ENCODE peak calls at places on chromosomes 13 and 19, in six cellular contexts. V, D, T, P, Q and J are unnamed samples. For H3K4me1, the result is how much of the 10 kb centered on the place peaks cover.

GRCh38 chr13:44806841-44807240 is 182.4 kb downstream of the NUFIP1 start:
- DNase-seq in Q (no peak), V (no peak), T (no peak), D (no peak), P (no peak), J (no peak)

GRCh38 chr13:40983269-40983668 is 35.8 kb downstream of the ELF1 start:
- DNase-seq in D (no peak), P (no peak), Q (no peak), T (no peak), V (no peak), J (no peak)

GRCh38 chr13:46288570-46289259 is 77.0 kb downstream of the LRRC63 start:
- DNase-seq in P (peak), V (peak), Q (peak), D (peak), T (peak), J (peak)

GRCh38 chr13:76948139-76948538 is at the start of gene ACOD1:
- DNase-seq in T (no peak), P (no peak), Q (no peak), V (no peak), D (no peak), J (no peak)

GRCh38 chr13:98797456-98797855 is 45.0 kb upstream of the SLC15A1 start:
- DNase-seq in D (no peak), V (no peak), Q (no peak), T (no peak), P (no peak), J (peak)

GRCh38 chr13:89279374-89279773 is 1608.2 kb downstream of the SLITRK5 start:
- DNase-seq in D (no peak), P (no peak), T (no peak), Q (no peak), V (no peak), J (no peak)

GRCh38 chr13:19838726-19839342 is 24.6 kb downstream of the ZMYM5 start:
- DNase-seq in T (no peak), V (no peak), Q (no peak), P (peak), D (no peak), J (no peak)

GRCh38 chr19:51002542-51003311 is 1.3 kb upstream of the KLK8 start:
- DNase-seq in D (peak), Q (peak), V (peak), T (peak), P (no peak), J (peak)

GRCh38 chr19:5298502-5298901 is 42.1 kb downstream of the PTPRS start:
- DNase-seq in Q (no peak), T (no peak), V (no peak), P (no peak), D (no peak), J (no peak)

GRCh38 chr13:20127563-20128458 is 33.0 kb downstream of the GJA3 start:
- DNase-seq in P (peak), Q (peak), T (no peak), D (peak), V (no peak), J (peak)

GRCh38 chr13:40398060-40398459 is 268.4 kb downstream of the FOXO1 start:
- DNase-seq in T (no peak), D (no peak), V (no peak), Q (no peak), P (no peak), J (no peak)

GRCh38 chr13:112885782-112886268 is 83.2 kb upstream of the MCF2L start:
- DNase-seq in D (peak), T (no peak), Q (no peak), P (peak), V (no peak), J (no peak)

GRCh38 chr19:798415-799075 is 1.3 kb downstream of the PTBP1 start:
- DNase-seq in P (no peak), V (peak), D (peak), T (no peak), Q (no peak), J (peak)

GRCh38 chr13:107450931-107451330 is 764.4 kb downstream of the LIG4 start:
- DNase-seq in Q (peak), P (peak), T (no peak), V (no peak), D (no peak), J (no peak)

GRCh38 chr13:20709782-20710181 is 6.3 kb downstream of the IL17D start:
- DNase-seq in D (no peak), Q (no peak), P (no peak), V (no peak), T (no peak), J (no peak)

GRCh38 chr13:92896842-92897241 is 329.8 kb upstream of the GPC6 start:
- DNase-seq in P (peak), T (peak), V (peak), D (peak), Q (peak), J (no peak)

GRCh38 chr13:40318366-40318765 is 348.1 kb downstream of the FOXO1 start:
- DNase-seq in D (no peak), V (peak), P (no peak), T (no peak), Q (no peak), J (no peak)

GRCh38 chr19:3056454-3057016 is 5.8 kb downstream of the TLE5 start:
- DNase-seq in T (no peak), D (peak), Q (no peak), P (no peak), V (no peak), J (no peak)

GRCh38 chr13:20489185-20489820 is 36.4 kb downstream of the CRYL1 start:
- DNase-seq in Q (peak), T (no peak), D (no peak), V (peak), P (peak), J (no peak)

GRCh38 chr19:10404888-10405808 is 1.8 kb upstream of the CDC37 start:
- DNase-seq in T (no peak), P (no peak), V (peak), Q (no peak), D (peak), J (no peak)

GRCh38 chr13:23509781-23510543 is 60.2 kb upstream of the TNFRSF19 start:
- DNase-seq in D (no peak), T (peak), V (no peak), Q (no peak), P (peak), J (no peak)

GRCh38 chr19:3132971-3133792 is 2.7 kb upstream of the GNA15 start:
- DNase-seq in T (no peak), Q (no peak), D (no peak), P (peak), V (no peak), J (peak)

GRCh38 chr19:39481229-39481545 is 549 bp downstream of the TIMM50 start:
- DNase-seq in V (peak), Q (no peak), D (no peak), T (peak), P (no peak), J (peak)

GRCh38 chr13:80921971-80922370 is 581.0 kb upstream of the SPRY2 start:
- DNase-seq in P (no peak), Q (no peak), V (no peak), D (no peak), T (no peak), J (no peak)

GRCh38 chr19:10126213-10126639 is 6.5 kb upstream of the EIF3G start:
- DNase-seq in Q (no peak), P (no peak), D (no peak), T (no peak), V (no peak), J (no peak)

GRCh38 chr13:100734194-100734720 is 59.7 kb upstream of the TMTC4 start:
- DNase-seq in Q (no peak), T (no peak), D (no peak), P (no peak), V (no peak), J (no peak)

GRCh38 chr19:32814046-32814445 is 55.5 kb downstream of the SLC7A9 start:
- DNase-seq in Q (no peak), T (no peak), V (no peak), D (no peak), P (no peak), J (no peak)

DNA sequence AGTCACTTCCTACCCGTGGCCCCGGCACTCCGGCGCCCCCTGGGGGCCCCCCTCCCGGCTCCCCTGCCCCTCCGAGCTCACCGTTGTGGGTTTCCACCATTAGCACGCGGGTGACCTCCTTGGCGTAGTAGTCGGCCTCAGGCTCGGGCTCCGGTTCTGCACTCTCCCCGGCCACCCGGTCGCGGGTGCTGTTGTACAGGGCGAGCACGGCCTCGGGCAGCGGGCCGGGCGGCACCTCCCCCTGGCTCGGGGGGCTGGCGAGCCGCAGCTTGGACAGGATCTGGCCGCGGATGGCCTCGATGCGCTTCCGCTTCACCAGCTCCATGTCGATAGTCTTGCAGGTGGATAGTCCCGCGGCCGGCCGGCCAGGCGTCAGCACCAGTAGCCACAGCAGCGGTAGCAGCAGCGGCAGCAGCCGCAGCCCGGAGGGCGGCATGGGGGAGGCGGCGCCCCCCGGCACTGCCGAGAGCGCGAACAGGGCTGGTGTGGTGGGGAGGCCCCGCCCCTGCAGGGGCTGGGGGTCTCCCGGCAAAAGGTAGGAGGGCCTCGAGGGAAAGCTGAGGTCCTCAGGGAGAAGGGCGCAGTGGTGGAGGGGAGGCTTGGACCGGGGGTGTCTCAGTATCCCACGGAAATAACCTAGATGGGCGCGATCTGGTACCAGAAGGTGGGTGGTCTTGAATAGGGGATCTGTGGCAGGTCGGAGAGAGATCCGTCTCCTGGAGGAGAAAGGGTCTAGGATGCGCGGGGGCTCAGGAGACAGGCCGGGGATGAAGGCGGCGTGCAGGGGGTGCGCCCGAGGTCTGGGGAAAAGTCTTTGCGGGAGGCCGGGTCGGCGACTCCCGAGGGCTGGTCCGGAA is 885 bp downstream of the TGFB1 start:
- DNase-seq in D (peak), V (peak), Q (peak), T (peak), P (peak), J (peak)
- H2AFZ ChIP-seq in D (peak), V (peak), Q (peak), T (peak), P (peak), J (peak)

GRCh38 chr13:32323912-32324311 is 8.6 kb downstream of the BRCA2 start:
- DNase-seq in T (no peak), D (no peak), Q (no peak), P (peak), V (no peak), J (no peak)
- H3K4me1 ChIP-seq in T (under half), D (under half), Q (under half), P (under half), V (under half), J (under half)

GRCh38 chr19:1948676-1949075 is 7.7 kb downstream of the CSNK1G2 start:
- DNase-seq in P (no peak), Q (no peak), D (no peak), V (no peak), T (no peak), J (no peak)
- H2AFZ ChIP-seq in P (no peak), Q (no peak), D (no peak), V (no peak), T (no peak), J (no peak)

GRCh38 chr13:71285700-71286099 is 581.3 kb downstream of the DACH1 start:
- DNase-seq in D (peak), V (no peak), T (no peak), Q (no peak), P (no peak), J (no peak)
- H3K4me1 ChIP-seq in D (under half), V (under half), T (under half), Q (under half), P (under half), J (under half)

DNA sequence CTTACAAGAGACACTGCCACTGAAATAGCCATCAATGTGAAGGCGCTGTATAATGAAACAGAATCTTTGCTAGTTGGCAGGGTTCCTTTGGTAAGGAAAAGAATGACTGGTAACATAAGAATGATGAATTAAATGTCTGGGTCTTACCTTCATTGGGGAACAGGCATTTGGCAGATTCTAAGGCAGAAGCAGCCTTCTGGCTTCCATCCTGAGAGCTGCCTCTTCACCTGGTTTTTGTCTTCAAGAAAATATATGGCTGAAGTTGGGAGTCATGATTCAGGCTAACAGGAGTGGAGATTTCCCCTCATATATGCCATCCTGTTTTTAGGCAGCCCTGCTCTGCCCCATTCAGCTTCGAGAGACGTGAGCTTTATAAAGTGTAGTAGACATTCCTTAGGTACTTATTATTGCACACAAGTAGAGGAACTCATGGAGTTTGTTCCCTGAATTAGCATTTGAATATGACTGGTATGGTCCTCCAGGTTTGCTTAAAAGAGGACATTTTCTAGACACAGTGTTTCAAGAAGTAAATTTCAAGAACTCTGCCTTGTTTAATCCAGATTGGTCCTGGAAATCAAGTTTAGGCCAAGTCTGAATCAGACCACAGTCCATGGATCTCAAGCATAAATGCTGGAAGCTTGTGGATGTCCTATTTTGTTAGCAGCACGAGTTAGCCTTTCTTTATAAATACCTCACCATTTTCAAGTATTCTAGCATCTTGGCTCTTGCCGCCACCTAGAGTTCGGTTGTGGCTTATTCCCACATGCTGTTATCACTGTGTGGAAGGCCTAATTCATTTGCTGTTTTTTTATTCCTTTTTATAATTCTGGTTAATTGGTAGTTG is 56.2 kb upstream of the AKAP11 start:
- DNase-seq in Q (peak), D (peak), V (peak), P (peak), T (peak), J (peak)
- H2AFZ ChIP-seq in Q (no peak), D (peak), V (no peak), P (no peak), T (peak), J (no peak)

GRCh38 chr19:47228168-47228936 is 2.6 kb downstream of the BBC3 start:
- DNase-seq in Q (peak), T (peak), D (peak), V (peak), P (peak), J (no peak)

GRCh38 chr19:47230921-47231214 is at the start of gene BBC3:
- DNase-seq in T (no peak), Q (no peak), V (no peak), D (no peak), P (no peak), J (no peak)

GRCh38 chr19:47230122-47230920 is 678 bp downstream of the BBC3 start:
- DNase-seq in T (peak), V (peak), P (peak), D (peak), Q (peak), J (peak)

GRCh38 chr19:47228937-47229673 is 1.9 kb downstream of the BBC3 start:
- DNase-seq in T (no peak), D (peak), V (peak), P (peak), Q (no peak), J (peak)

GRCh38 chr19:47229674-47230121 is 1.3 kb downstream of the BBC3 start:
- DNase-seq in P (peak), Q (peak), V (peak), T (peak), D (no peak), J (peak)
- H3K4me1 ChIP-seq in P (under half), Q (under half), V (half or more), T (under half), D (under half), J (half or more)

GRCh38 chr13:94369862-94370491 is 109.5 kb downstream of the DCT start:
- DNase-seq in T (no peak), Q (no peak), D (no peak), V (no peak), P (peak), J (no peak)

GRCh38 chr13:94362411-94362909 is 117.0 kb downstream of the DCT start:
- DNase-seq in T (peak), P (peak), D (peak), V (peak), Q (peak), J (peak)

GRCh38 chr13:94371855-94372254 is 107.6 kb downstream of the DCT start:
- DNase-seq in P (no peak), D (no peak), T (no peak), V (no peak), Q (no peak), J (no peak)

DNA sequence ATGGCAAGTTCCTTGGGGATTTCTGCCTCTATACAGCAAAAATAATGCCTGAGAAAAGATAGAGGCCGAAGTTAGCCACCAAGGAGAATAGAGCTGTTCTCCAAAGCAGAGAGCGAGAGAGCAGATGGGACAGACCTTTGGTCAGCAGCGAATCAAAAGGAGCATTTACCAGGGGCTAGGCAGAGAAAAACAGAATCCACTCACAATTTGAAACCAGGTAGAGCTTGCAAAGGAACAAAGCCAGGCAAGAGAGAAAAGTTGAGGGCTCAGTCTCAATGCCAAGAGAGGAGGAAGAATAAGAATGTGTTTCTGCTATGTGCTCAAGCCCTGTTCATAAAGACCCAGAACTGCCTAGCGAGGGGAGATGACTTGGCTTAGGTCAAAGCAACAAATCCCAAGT is 112.8 kb downstream of the DCT start:
- DNase-seq in D (no peak), Q (no peak), T (no peak), P (no peak), V (no peak), J (no peak)
- H2AFZ ChIP-seq in D (no peak), Q (no peak), T (no peak), P (no peak), V (no peak), J (no peak)

GRCh38 chr13:30312859-30313258 is 5.5 kb upstream of the KATNAL1 start:
- DNase-seq in D (no peak), V (no peak), T (no peak), Q (no peak), P (peak), J (no peak)
- H3K4me1 ChIP-seq in D (under half), V (half or more), T (half or more), Q (under half), P (under half), J (under half)